ENCODE peak calls at places on chromosome X, in seven cellular contexts. P is SK-N-SH, J is H1, V is HCT116, D is HepG2, N is T47D, T is GM12878. O is an unnamed sample.

GRCh38 chrX:34918856-34919255 is 23.7 kb upstream of the FAM47B start:
- DNase-seq in J (no peak), D (peak; percentile 9), P (peak; percentile 12), N (peak; percentile 6), V (no peak), T (no peak), O (peak; percentile 0)

GRCh38 chrX:120428309-120428708 is 40.8 kb downstream of the LAMP2 start:
- DNase-seq in T (no peak), V (no peak), D (no peak), P (no peak), J (no peak), N (no peak), O (no peak)

GRCh38 chrX:87517571-87518141 is at the start of gene KLHL4:
- DNase-seq in T (no peak), D (no peak), J (peak; percentile 46), N (no peak), P (no peak), V (no peak), O (peak; percentile 5)

GRCh38 chrX:155056877-155057792 is 13.8 kb downstream of the CMC4 start:
- DNase-seq in J (peak; percentile 63), V (peak; percentile 51), T (peak; percentile 24), P (peak; percentile 69), N (no peak), D (peak; percentile 43), O (peak; percentile 82)

GRCh38 chrX:153952373-153953026 is 8.1 kb upstream of the RENBP start:
- DNase-seq in D (no peak), T (no peak), J (no peak), N (no peak), P (no peak), V (no peak), O (no peak)

GRCh38 chrX:150688911-150689451 is 4.2 kb upstream of the MTMR1 start:
- DNase-seq in D (peak; percentile 29), T (no peak), P (no peak), N (peak; percentile 33), V (peak; percentile 28), J (no peak), O (no peak)

GRCh38 chrX:139759637-139760036 is 51.7 kb upstream of the MCF2 start:
- DNase-seq in V (no peak), N (no peak), T (no peak), P (no peak), J (peak; percentile 44), D (no peak), O (peak; percentile 7)

GRCh38 chrX:154431321-154431720 is 2.8 kb downstream of the ATP6AP1 start:
- DNase-seq in P (no peak), D (no peak), T (no peak), J (no peak), V (no peak), N (no peak), O (no peak)

GRCh38 chrX:40444798-40445496 is 135.8 kb upstream of the ATP6AP2 start:
- DNase-seq in P (no peak), T (no peak), J (no peak), D (no peak), V (no peak), N (no peak), O (no peak)

GRCh38 chrX:74242050-74242449 is 61.9 kb upstream of the ZCCHC13 start:
- DNase-seq in D (peak; percentile 89), J (no peak), N (no peak), P (no peak), V (no peak), T (no peak), O (no peak)

GRCh38 chrX:78571849-78572248 is 87.3 kb downstream of the RTL3 start:
- DNase-seq in V (no peak), T (no peak), J (no peak), N (no peak), P (no peak), D (no peak), O (no peak)

GRCh38 chrX:9635368-9635767 is 130.3 kb downstream of the GPR143 start:
- DNase-seq in V (no peak), P (no peak), J (no peak), N (no peak), T (no peak), D (no peak), O (no peak)

GRCh38 chrX:5388087-5388486 is 840.6 kb downstream of the NLGN4X start:
- DNase-seq in T (no peak), N (no peak), D (no peak), P (no peak), V (no peak), J (no peak), O (no peak)

DNA sequence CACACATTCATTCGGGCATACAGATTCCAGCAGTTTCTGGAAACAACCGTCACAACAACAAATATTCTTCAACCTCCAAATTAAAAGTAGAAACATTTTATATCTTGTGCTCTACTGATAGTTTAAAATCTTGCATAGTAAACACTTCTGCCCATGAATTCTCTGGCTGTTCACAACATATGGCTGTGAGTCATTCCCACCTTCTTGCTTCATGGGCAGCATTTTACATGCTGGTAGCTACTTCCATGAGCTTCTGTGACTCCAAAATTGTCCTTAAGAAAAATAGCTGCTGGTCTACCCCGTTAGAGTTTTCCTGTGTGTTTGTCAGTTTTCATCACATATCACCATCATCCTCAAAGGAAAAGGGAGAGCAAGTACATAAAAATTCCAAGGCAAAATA is 22.7 kb downstream of the PNPLA4 start:
- DNase-seq in D (no peak), N (no peak), T (no peak), J (no peak), V (no peak), P (no peak), O (no peak)
- TF ChIP-seq JUND in D (no peak), N (no peak), T (no peak), J (no peak), V (no peak), P (no peak), O (no peak)

GRCh38 chrX:46758956-46759644 is at the start of gene SLC9A7:
- DNase-seq in D (peak; percentile 52), V (peak; percentile 59), T (peak; percentile 33), P (peak; percentile 80), J (peak; percentile 89), N (peak; percentile 55), O (peak; percentile 68)

GRCh38 chrX:46755656-46756055 is 3.3 kb downstream of the SLC9A7 start:
- DNase-seq in D (no peak), J (no peak), P (no peak), N (no peak), T (no peak), V (no peak), O (no peak)

GRCh38 chrX:46758163-46758955 is 559 bp downstream of the SLC9A7 start:
- DNase-seq in T (no peak), J (peak; percentile 48), D (no peak), V (no peak), P (peak; percentile 5), N (peak; percentile 5), O (no peak)

GRCh38 chrX:46757052-46757451 is 1.9 kb downstream of the SLC9A7 start:
- DNase-seq in P (no peak), V (no peak), D (no peak), J (no peak), N (no peak), T (no peak), O (no peak)

DNA sequence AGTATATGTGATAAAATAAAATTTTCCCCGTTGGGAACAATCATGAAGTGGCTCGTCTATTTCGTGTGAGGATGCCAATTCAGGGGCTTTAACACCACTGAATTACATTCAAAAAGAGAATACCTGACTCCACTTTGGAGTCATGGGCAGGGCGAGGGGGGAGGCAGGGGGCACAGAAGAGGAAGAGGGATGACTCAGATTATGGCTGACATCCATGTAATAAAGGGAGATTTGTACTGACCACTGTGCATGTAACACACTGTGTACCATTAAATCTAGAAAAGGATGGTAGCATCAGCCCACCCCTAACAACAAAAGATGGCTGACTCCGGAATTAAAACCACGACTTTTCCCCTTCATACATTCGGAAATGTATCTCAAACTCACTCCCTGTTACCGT is 1.3 kb downstream of the SLC9A7 start:
- DNase-seq in P (no peak), D (no peak), T (no peak), V (no peak), N (no peak), J (no peak), O (no peak)
- TF ChIP-seq JUND in P (no peak), D (no peak), T (no peak), V (no peak), N (no peak), J (no peak), O (no peak)

DNA sequence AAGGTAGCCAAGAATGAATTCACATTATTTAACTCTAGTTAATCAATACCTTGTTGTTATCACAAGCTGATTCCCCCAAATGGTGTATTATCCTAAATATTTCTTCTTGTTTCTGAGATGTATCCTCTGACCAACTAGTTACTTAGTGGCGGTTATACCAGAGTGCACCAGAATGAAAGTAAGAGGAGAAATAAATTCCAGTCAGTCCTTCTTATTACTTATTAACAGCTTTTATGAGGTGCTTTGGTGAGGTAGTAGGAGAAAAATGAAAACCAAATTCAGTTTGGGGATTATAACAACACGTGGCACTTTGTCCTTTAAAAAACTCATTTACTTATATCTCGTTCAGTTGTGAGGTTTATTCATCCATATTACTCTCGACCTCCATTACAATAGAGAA is 101.9 kb downstream of the AMMECR1 start:
- DNase-seq in D (no peak), N (no peak), J (no peak), T (no peak), P (no peak), V (no peak), O (no peak)
- TF ChIP-seq JUND in D (no peak), N (no peak), J (no peak), T (no peak), P (no peak), V (no peak), O (no peak)

GRCh38 chrX:83819304-83819703 is 41.6 kb upstream of the CYLC1 start:
- DNase-seq in V (no peak), T (no peak), P (no peak), D (no peak), J (no peak), N (no peak), O (no peak)
- TF ChIP-seq JUND in V (no peak), T (no peak), P (no peak), D (no peak), J (no peak), N (no peak), O (no peak)

O was measured in K562.